ENCODE peak calls at places on chromosomes 6 and 20, in four cellular contexts. K is NT2/D1; M is NCI-H1105; P is activated naive CD8-positive, alpha-beta T cell treated with anti-CD3 and anti-CD28 coated beads, Interleukin-2, amount 50 U/mL, for 24 hours. F is an unnamed sample.
A peak's percentile ranks its signal among the peaks of the same experiment; 100 is the strongest.

GRCh38 chr6:3625161-3625979 is 126.1 kb downstream of the PXDC1 start:
- DNase-seq in P (no peak), K (no peak), M (no peak), F (no peak)

GRCh38 chr20:6685181-6685582 is 82.3 kb upstream of the BMP2 start:
- DNase-seq in K (no peak), M (no peak), P (no peak), F (no peak)

GRCh38 chr20:32534661-32535240 is 50.4 kb downstream of the NOL4L start:
- DNase-seq in K (no peak), P (no peak), M (no peak), F (no peak)

GRCh38 chr6:122389704-122390103 is 9.7 kb upstream of the HSF2 start:
- DNase-seq in K (no peak), P (no peak), M (no peak), F (no peak)

GRCh38 chr6:49462071-49462470 is 982 bp downstream of the MMUT start:
- DNase-seq in P (no peak), M (no peak), K (no peak), F (no peak)

GRCh38 chr6:56890066-56890465 is 64.8 kb upstream of the BEND6 start:
- DNase-seq in K (no peak), P (no peak), M (no peak), F (no peak)

GRCh38 chr6:1832844-1833787 is 223.4 kb downstream of the FOXC1 start:
- DNase-seq in K (no peak), M (peak; percentile 76), P (no peak), F (no peak)

GRCh38 chr6:135568366-135568765 is 70.8 kb upstream of the AHI1 start:
- DNase-seq in M (no peak), P (peak; percentile 49), K (no peak), F (no peak)

GRCh38 chr6:82507112-82507511 is 143.5 kb downstream of the TPBG start:
- DNase-seq in M (no peak), P (no peak), K (no peak), F (no peak)

GRCh38 chr6:82030761-82031160 is 216.8 kb downstream of the IBTK start:
- DNase-seq in M (no peak), P (no peak), K (no peak), F (no peak)

GRCh38 chr20:1663917-1664316 is 6.3 kb upstream of the SIRPG start:
- DNase-seq in M (no peak), K (no peak), P (no peak), F (no peak)

GRCh38 chr20:57244627-57245214 is 21.7 kb downstream of the BMP7 start:
- DNase-seq in K (no peak), P (no peak), M (no peak), F (no peak)

GRCh38 chr20:60037120-60037499 is 78.9 kb downstream of the CDH26 start:
- DNase-seq in K (no peak), M (no peak), P (no peak), F (no peak)

GRCh38 chr6:151325075-151326050 is 66.0 kb downstream of the ZBTB2 start:
- DNase-seq in K (no peak), P (peak; percentile 14), M (peak; percentile 62), F (no peak)

GRCh38 chr20:40499416-40499815 is 189.6 kb downstream of the MAFB start:
- DNase-seq in M (no peak), P (no peak), K (no peak), F (no peak)

GRCh38 chr6:170423030-170423429 is 116.5 kb downstream of the FAM120B start:
- DNase-seq in K (no peak), M (no peak), P (no peak), F (no peak)

GRCh38 chr20:23690581-23690980 is 1.7 kb upstream of the CST4 start:
- DNase-seq in P (no peak), M (no peak), K (no peak), F (no peak)

GRCh38 chr6:111231078-111231435 is 143.8 kb downstream of the SLC16A10 start:
- DNase-seq in M (no peak), K (no peak), P (no peak), F (no peak)

GRCh38 chr6:144063744-144064401 is 31.5 kb downstream of the SF3B5 start:
- DNase-seq in P (peak; percentile 91), K (peak; percentile 16), M (peak; percentile 75), F (peak; percentile 94)

GRCh38 chr6:39206250-39206721 is 23.0 kb downstream of the KCNK5 start:
- DNase-seq in K (no peak), P (no peak), M (no peak), F (no peak)

GRCh38 chr20:12053348-12053747 is 135.7 kb downstream of the BTBD3 start:
- DNase-seq in M (no peak), K (no peak), P (no peak), F (no peak)

GRCh38 chr20:49098136-49098535 is 52.0 kb downstream of the CSE1L start:
- DNase-seq in M (no peak), P (no peak), K (no peak), F (no peak)

GRCh38 chr20:47878601-47879004 is 93.3 kb upstream of the SULF2 start:
- DNase-seq in K (no peak), M (no peak), P (no peak), F (no peak)

GRCh38 chr6:125370343-125370742 is 68.6 kb upstream of the HDDC2 start:
- DNase-seq in P (no peak), K (no peak), M (no peak), F (no peak)

GRCh38 chr20:36219671-36220220 is 16.5 kb upstream of the AAR2 start:
- DNase-seq in P (no peak), K (no peak), M (no peak), F (no peak)

GRCh38 chr6:33570806-33571636 is 9.1 kb downstream of the BAK1 start:
- DNase-seq in M (peak; percentile 80), K (no peak), P (peak; percentile 90), F (peak; percentile 94)

GRCh38 chr20:46828471-46828870 is 66.2 kb upstream of the EYA2 start:
- DNase-seq in K (no peak), P (no peak), M (no peak), F (no peak)

GRCh38 chr6:82178084-82178758 is 69.3 kb downstream of the IBTK start:
- DNase-seq in P (no peak), M (peak; percentile 11), K (no peak), F (no peak)

GRCh38 chr6:125357515-125358256 is 55.9 kb upstream of the HDDC2 start:
- DNase-seq in P (no peak), K (no peak), M (no peak), F (no peak)

GRCh38 chr6:30881987-30882763 is 2.1 kb upstream of the DDR1 start:
- DNase-seq in P (no peak), K (no peak), M (no peak), F (peak; percentile 2)

GRCh38 chr6:169158182-169158573 is 95.5 kb downstream of the THBS2 start:
- DNase-seq in K (no peak), P (no peak), M (no peak), F (no peak)

GRCh38 chr6:142942805-142943227 is 2.2 kb downstream of the HIVEP2 start:
- DNase-seq in K (no peak), P (no peak), M (no peak), F (peak; percentile 23)

GRCh38 chr6:27547157-27548075 is 74.5 kb upstream of the ZNF184 start:
- DNase-seq in M (no peak), K (peak; percentile 51), P (peak; percentile 63), F (no peak)

GRCh38 chr6:113859349-113860164 is 2.4 kb downstream of the MARCKS start:
- DNase-seq in M (peak; percentile 48), P (no peak), K (no peak), F (peak; percentile 11)

GRCh38 chr6:89941031-89941775 is 46.9 kb downstream of the GJA10 start:
- DNase-seq in M (peak; percentile 15), K (no peak), P (no peak), F (no peak)

GRCh38 chr6:15549371-15549770 is 113.5 kb downstream of the DTNBP1 start:
- DNase-seq in M (no peak), P (no peak), K (no peak), F (no peak)

GRCh38 chr6:139369568-139370046 is 4.8 kb downstream of the CITED2 start:
- DNase-seq in P (no peak), K (no peak), M (peak; percentile 35), F (peak; percentile 35)

F was measured in germinal center.